ENCODE peak calls at places on chromosomes 13 and 19, in seven cellular contexts. Q is GM03348; J is CD8-positive, alpha-beta T cell; I is epithelial cell of esophagus; F is RCC 7860; R is activated effector memory CD4-positive, alpha-beta T cell treated with anti-CD3 and anti-CD28 coated beads, Interleukin-2, amount 50 U/mL, for 16 hours; W is EH. C is an unnamed sample.

GRCh38 chr13:28181413-28181812 is 43.1 kb downstream of the PAN3 start:
- DNase-seq in Q (peak; percentile 11), J (no peak), I (peak; percentile 95), F (peak; percentile 38), R (no peak), W (peak; percentile 93), C (no peak)

GRCh38 chr13:28538932-28539331 is 44.0 kb upstream of the FLT1 start:
- DNase-seq in Q (no peak), J (no peak), I (no peak), F (no peak), R (no peak), W (peak; percentile 15), C (no peak)

GRCh38 chr19:17473041-17473440 is 2.7 kb downstream of the SLC27A1 start:
- DNase-seq in Q (peak; percentile 68), J (no peak), I (peak; percentile 74), F (no peak), R (no peak), W (peak; percentile 80), C (peak; percentile 97)

GRCh38 chr19:53463263-53463662 is 4.3 kb upstream of the ZNF813 start:
- DNase-seq in Q (peak; percentile 27), J (no peak), I (no peak), F (no peak), R (no peak), W (peak; percentile 8), C (no peak)

GRCh38 chr13:23629566-23630272 is 59.5 kb downstream of the TNFRSF19 start:
- DNase-seq in Q (no peak), J (no peak), I (no peak), F (no peak), R (no peak), W (no peak), C (no peak)

GRCh38 chr19:35349614-35350521 is 2.2 kb downstream of the FFAR1 start:
- DNase-seq in Q (no peak), J (no peak), I (no peak), F (no peak), R (peak; percentile 60), W (no peak), C (no peak)

GRCh38 chr13:109346060-109346459 is 440.3 kb downstream of the IRS2 start:
- DNase-seq in Q (no peak), J (no peak), I (no peak), F (no peak), R (no peak), W (no peak), C (no peak)

GRCh38 chr13:79485014-79485441 is 4.1 kb downstream of the NDFIP2 start:
- DNase-seq in Q (peak; percentile 60), J (no peak), I (peak; percentile 95), F (peak; percentile 86), R (no peak), W (peak; percentile 90), C (peak; percentile 58)

GRCh38 chr13:73967397-73968165 is 166.6 kb downstream of the KLF12 start:
- DNase-seq in Q (no peak), J (no peak), I (no peak), F (peak; percentile 74), R (no peak), W (no peak), C (no peak)

GRCh38 chr19:34481861-34482379 is 362 bp downstream of the WTIP start:
- DNase-seq in Q (peak; percentile 91), J (no peak), I (peak; percentile 57), F (no peak), R (no peak), W (peak; percentile 64), C (no peak)

GRCh38 chr19:56683119-56683518 is 11.6 kb upstream of the ZNF835 start:
- DNase-seq in Q (no peak), J (no peak), I (no peak), F (no peak), R (no peak), W (no peak), C (no peak)